ENCODE peak calls at places on chromosomes 13 and 19, in four cellular contexts. One of them, this sample, is unnamed.
A peak's percentile ranks its signal among the peaks of the same experiment; 100 is the strongest.

GRCh38 chr19:13827656-13828055 is 32.4 kb downstream of the ZSWIM4 start:
- DNase-seq in SHP77 treated with DMSO at 0.1 percent for 48 hours: no peak
- DNase-seq in T-helper 2 cell: no peak
- DNase-seq in naive thymus-derived CD4-positive, alpha-beta T cell: no peak
- DNase-seq in this sample: no peak

GRCh38 chr13:113796211-113796875 is 37.3 kb downstream of the TMEM255B start:
- DNase-seq in naive thymus-derived CD4-positive, alpha-beta T cell: no peak
- DNase-seq in T-helper 2 cell: no peak
- DNase-seq in SHP77 treated with DMSO at 0.1 percent for 48 hours: no peak
- DNase-seq in this sample: no peak

GRCh38 chr19:6209233-6209632 is 70.5 kb downstream of the MLLT1 start:
- DNase-seq in SHP77 treated with DMSO at 0.1 percent for 48 hours: no peak
- DNase-seq in naive thymus-derived CD4-positive, alpha-beta T cell: no peak
- DNase-seq in T-helper 2 cell: no peak
- DNase-seq in this sample: no peak

GRCh38 chr13:24097064-24097463 is 63.5 kb upstream of the SPATA13 start:
- DNase-seq in SHP77 treated with DMSO at 0.1 percent for 48 hours: no peak
- DNase-seq in naive thymus-derived CD4-positive, alpha-beta T cell: no peak
- DNase-seq in T-helper 2 cell: peak; percentile 57
- DNase-seq in this sample: no peak

GRCh38 chr13:56378566-56378965 is 762.2 kb upstream of the PRR20A start:
- DNase-seq in naive thymus-derived CD4-positive, alpha-beta T cell: no peak
- DNase-seq in T-helper 2 cell: no peak
- DNase-seq in SHP77 treated with DMSO at 0.1 percent for 48 hours: no peak
- DNase-seq in this sample: no peak

GRCh38 chr13:114043421-114044053 is 69.7 kb upstream of the C13orf46 start:
- DNase-seq in T-helper 2 cell: peak; percentile 28
- DNase-seq in SHP77 treated with DMSO at 0.1 percent for 48 hours: peak; percentile 50
- DNase-seq in naive thymus-derived CD4-positive, alpha-beta T cell: no peak
- DNase-seq in this sample: no peak

GRCh38 chr19:14775855-14776254 is 2.5 kb downstream of the ADGRE2 start:
- DNase-seq in naive thymus-derived CD4-positive, alpha-beta T cell: no peak
- DNase-seq in SHP77 treated with DMSO at 0.1 percent for 48 hours: no peak
- DNase-seq in T-helper 2 cell: no peak
- DNase-seq in this sample: no peak

GRCh38 chr13:51726446-51727185 is 77.3 kb downstream of the DHRS12 start:
- DNase-seq in SHP77 treated with DMSO at 0.1 percent for 48 hours: no peak
- DNase-seq in naive thymus-derived CD4-positive, alpha-beta T cell: no peak
- DNase-seq in T-helper 2 cell: no peak
- DNase-seq in this sample: no peak

GRCh38 chr19:51784922-51785690 is 9.9 kb upstream of the FPR3 start:
- DNase-seq in naive thymus-derived CD4-positive, alpha-beta T cell: no peak
- DNase-seq in T-helper 2 cell: peak; percentile 80
- DNase-seq in SHP77 treated with DMSO at 0.1 percent for 48 hours: no peak
- DNase-seq in this sample: peak; percentile 21

GRCh38 chr19:2043269-2043641 is 7.8 kb downstream of the MKNK2 start:
- DNase-seq in SHP77 treated with DMSO at 0.1 percent for 48 hours: no peak
- DNase-seq in naive thymus-derived CD4-positive, alpha-beta T cell: no peak
- DNase-seq in T-helper 2 cell: no peak
- DNase-seq in this sample: no peak

GRCh38 chr19:4567584-4568071 is 8.1 kb upstream of the SEMA6B start:
- DNase-seq in SHP77 treated with DMSO at 0.1 percent for 48 hours: peak; percentile 18
- DNase-seq in naive thymus-derived CD4-positive, alpha-beta T cell: peak; percentile 38
- DNase-seq in T-helper 2 cell: peak; percentile 46
- DNase-seq in this sample: no peak

GRCh38 chr19:34808566-34808965 is 35.6 kb upstream of the ZNF599 start:
- DNase-seq in SHP77 treated with DMSO at 0.1 percent for 48 hours: no peak
- DNase-seq in T-helper 2 cell: no peak
- DNase-seq in naive thymus-derived CD4-positive, alpha-beta T cell: no peak
- DNase-seq in this sample: no peak

GRCh38 chr13:113555141-113555540 is 29.4 kb upstream of the TFDP1 start:
- DNase-seq in T-helper 2 cell: no peak
- DNase-seq in naive thymus-derived CD4-positive, alpha-beta T cell: no peak
- DNase-seq in SHP77 treated with DMSO at 0.1 percent for 48 hours: no peak
- DNase-seq in this sample: no peak

GRCh38 chr13:112182831-112183543 is 116.0 kb downstream of the SOX1 start:
- DNase-seq in naive thymus-derived CD4-positive, alpha-beta T cell: no peak
- DNase-seq in T-helper 2 cell: no peak
- DNase-seq in SHP77 treated with DMSO at 0.1 percent for 48 hours: no peak
- DNase-seq in this sample: no peak

GRCh38 chr13:100361504-100361903 is 227.1 kb downstream of the GGACT start:
- DNase-seq in naive thymus-derived CD4-positive, alpha-beta T cell: no peak
- DNase-seq in T-helper 2 cell: no peak
- DNase-seq in SHP77 treated with DMSO at 0.1 percent for 48 hours: no peak
- DNase-seq in this sample: no peak

This sample was measured in thoracic aorta.